ENCODE peak calls at places on chromosomes 12 and 14, in six cellular contexts. Y is H1, L is IMR-90, H is neuronal stem cell, R is mesenchymal stem cell, N is mesendoderm. V is an unnamed sample.

GRCh38 chr14:100498068-100498467 is 89.1 kb downstream of the BEGAIN start:
- DNase-seq in H (no peak), N (no peak), L (no peak), Y (no peak), R (no peak), V (no peak)

GRCh38 chr12:68264864-68265256 is 11.5 kb upstream of the IL22 start:
- DNase-seq in R (no peak), H (no peak), N (no peak), Y (no peak), L (peak; percentile 84), V (peak; percentile 43)

GRCh38 chr14:96863986-96864330 is 66.8 kb downstream of the VRK1 start:
- DNase-seq in R (no peak), Y (no peak), L (no peak), H (no peak), N (no peak), V (no peak)

GRCh38 chr14:66496188-66496807 is 10.1 kb downstream of the CCDC196 start:
- DNase-seq in L (no peak), H (no peak), N (no peak), Y (no peak), R (no peak), V (no peak)

GRCh38 chr14:96895658-96896271 is 98.6 kb downstream of the VRK1 start:
- DNase-seq in R (no peak), L (no peak), H (no peak), Y (no peak), N (no peak), V (no peak)

GRCh38 chr14:103155013-103155412 is 31.8 kb downstream of the TNFAIP2 start:
- DNase-seq in N (no peak), Y (no peak), R (peak; percentile 69), L (peak; percentile 13), H (no peak), V (peak; percentile 92)

GRCh38 chr12:131571827-131572226 is 139.1 kb upstream of the SFSWAP start:
- DNase-seq in N (peak; percentile 59), R (no peak), H (no peak), Y (no peak), L (no peak), V (no peak)

GRCh38 chr14:64764641-64765520 is 60.7 kb downstream of the PLEKHG3 start:
- DNase-seq in N (peak; percentile 91), H (peak; percentile 86), L (peak; percentile 74), Y (peak; percentile 86), R (peak; percentile 86), V (peak; percentile 88)

GRCh38 chr14:74904623-74905503 is 18.2 kb downstream of the RPS6KL1 start:
- DNase-seq in L (no peak), H (no peak), N (no peak), R (no peak), Y (no peak), V (no peak)

GRCh38 chr12:75872762-75873161 is 158.8 kb downstream of the PHLDA1 start:
- DNase-seq in N (no peak), Y (no peak), H (no peak), R (no peak), L (no peak), V (no peak)

GRCh38 chr14:70567791-70568190 is 32.7 kb downstream of the MED6 start:
- DNase-seq in L (peak; percentile 39), H (no peak), Y (peak; percentile 66), N (peak; percentile 83), R (peak; percentile 46), V (peak; percentile 55)

GRCh38 chr14:101072070-101072469 is 168.5 kb upstream of the RTL1 start:
- DNase-seq in R (no peak), Y (no peak), L (no peak), H (no peak), N (no peak), V (no peak)

GRCh38 chr14:105485720-105486332 is 860 bp upstream of the CRIP1 start:
- DNase-seq in Y (peak; percentile 83), R (peak; percentile 57), H (no peak), L (no peak), N (peak; percentile 93), V (peak; percentile 58)

GRCh38 chr12:56017181-56017580 is 3.7 kb upstream of the IKZF4 start:
- DNase-seq in N (no peak), Y (no peak), R (no peak), L (no peak), H (no peak), V (no peak)

GRCh38 chr14:89617471-89618291 is 200.6 kb upstream of the FOXN3 start:
- DNase-seq in R (peak; percentile 74), H (peak; percentile 26), Y (no peak), L (peak; percentile 77), N (peak; percentile 79), V (peak; percentile 67)

GRCh38 chr12:55974308-55974724 is 438 bp downstream of the RAB5B start:
- DNase-seq in H (no peak), N (peak; percentile 88), Y (no peak), L (peak; percentile 45), R (peak; percentile 70), V (no peak)

GRCh38 chr12:98352218-98352811 is 163.1 kb upstream of the TMPO start:
- DNase-seq in N (peak; percentile 92), R (peak; percentile 94), H (no peak), L (peak; percentile 91), Y (no peak), V (peak; percentile 46)

GRCh38 chr14:55749201-55749812 is 169.3 kb downstream of the KTN1 start:
- DNase-seq in H (no peak), N (peak; percentile 81), Y (no peak), L (peak; percentile 15), R (peak; percentile 29), V (no peak)

GRCh38 chr14:72128629-72129028 is 196.4 kb downstream of the RGS6 start:
- DNase-seq in N (no peak), Y (no peak), H (no peak), L (no peak), R (no peak), V (peak; percentile 52)

GRCh38 chr12:7905071-7905470 is 30.9 kb downstream of the SLC2A3 start:
- DNase-seq in L (no peak), H (no peak), N (no peak), Y (no peak), R (peak; percentile 27), V (no peak)
- H2BK5ac ChIP-seq in L (no peak overlapping the region), H (no peak overlapping the region), N (no peak overlapping the region), Y (peak overlapping the region; percentile 86), R (no peak overlapping the region), V (no peak overlapping the region)

DNA sequence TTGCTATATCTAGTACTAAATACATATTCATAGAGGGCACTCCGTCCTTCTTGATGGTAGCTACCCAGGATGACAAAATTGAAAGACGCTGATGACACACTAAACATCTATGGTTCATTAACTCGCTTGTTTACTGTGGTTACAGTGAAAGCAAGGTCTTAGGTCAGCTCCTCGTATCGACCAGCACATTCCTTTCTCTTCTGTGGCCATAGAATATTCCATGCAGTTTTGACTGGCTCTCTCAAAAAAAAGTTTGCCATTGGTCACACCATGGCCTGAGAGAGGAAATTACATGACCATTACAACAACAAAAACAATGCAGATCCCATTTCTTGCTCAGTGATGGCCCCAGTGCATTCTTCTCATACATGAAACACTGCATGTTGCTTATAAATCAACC is 411.4 kb upstream of the SOX5 start:
- DNase-seq in H (no peak), L (peak; percentile 19), N (peak; percentile 32), R (peak; percentile 92), Y (no peak), V (peak; percentile 88)
- H3K4me3 ChIP-seq in H (no peak overlapping the region), L (no peak overlapping the region), N (no peak overlapping the region), R (no peak overlapping the region), Y (no peak overlapping the region), V (no peak overlapping the region)

DNA sequence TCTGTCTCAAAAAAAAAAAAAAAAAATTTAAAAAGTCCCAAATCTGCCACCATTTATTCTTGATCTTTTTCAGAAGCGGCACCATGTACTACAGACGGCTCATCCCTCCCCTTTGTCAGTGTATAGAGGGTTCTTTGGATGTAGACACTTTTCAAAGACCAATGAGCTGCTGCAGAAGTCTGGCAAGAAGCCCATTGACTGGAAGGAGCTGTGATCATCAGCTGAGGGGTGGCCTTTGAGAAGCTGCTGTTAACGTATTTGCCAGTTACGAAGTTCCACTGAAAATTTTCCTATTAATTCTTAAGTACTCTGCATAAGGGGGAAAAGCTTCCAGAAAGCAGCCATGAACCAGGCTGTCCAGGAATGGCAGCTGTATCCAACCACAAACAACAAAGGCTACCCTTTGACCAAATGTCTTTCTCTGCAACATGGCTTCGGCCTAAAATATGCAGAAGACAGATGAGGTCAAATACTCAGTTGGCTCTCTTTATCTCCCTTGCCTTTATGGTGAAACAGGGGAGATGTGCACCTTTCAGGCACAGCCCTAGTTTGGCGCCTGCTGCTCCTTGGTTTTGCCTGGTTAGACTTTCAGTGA is 6.5 kb upstream of the ACACB start:
- DNase-seq in L (no peak), N (no peak), R (no peak), H (no peak), Y (no peak), V (no peak)
- H3K27ac ChIP-seq in L (no peak overlapping the region), N (no peak overlapping the region), R (no peak overlapping the region), H (peak overlapping the region; percentile 37), Y (no peak overlapping the region), V (no peak overlapping the region)

GRCh38 chr14:104294628-104294982 is 156.2 kb downstream of the KIF26A start:
- DNase-seq in Y (no peak), R (no peak), N (no peak), H (no peak), L (no peak), V (peak; percentile 43)

GRCh38 chr14:104297313-104297704 is 158.9 kb downstream of the KIF26A start:
- DNase-seq in Y (no peak), R (no peak), L (no peak), N (no peak), H (no peak), V (no peak)

GRCh38 chr14:104296388-104297312 is 158.3 kb downstream of the KIF26A start:
- DNase-seq in Y (no peak), H (no peak), N (no peak), R (no peak), L (no peak), V (no peak)

GRCh38 chr14:104294983-104295680 is 156.7 kb downstream of the KIF26A start:
- DNase-seq in N (no peak), Y (no peak), R (no peak), H (no peak), L (no peak), V (no peak)

GRCh38 chr14:104295681-104296387 is 157.4 kb downstream of the KIF26A start:
- DNase-seq in N (no peak), H (no peak), Y (no peak), R (no peak), L (no peak), V (no peak)
- H2BK5ac ChIP-seq in N (no peak overlapping the region), H (peak overlapping the region; percentile 78), Y (no peak overlapping the region), R (no peak overlapping the region), L (no peak overlapping the region), V (no peak overlapping the region)

V was measured in trophoblast cell.